ENCODE peak calls at places on chromosomes 16 and 17, in eight cellular contexts. One of them, this sample, is unnamed.

GRCh38 chr16:71357681-71358080 is 842 bp upstream of the CALB2 start:
- DNase-seq in cardiac fibroblast: no peak
- DNase-seq in anterior cingulate cortex: no peak
- DNase-seq in posterior cingulate gyrus: no peak
- DNase-seq in Caki2: no peak
- DNase-seq in NCI-H1092: no peak
- DNase-seq in NCI-H1436 treated with DMSO at 0.1 percent for 48 hours: no peak
- DNase-seq in HCT116: no peak
- DNase-seq in this sample: no peak

GRCh38 chr17:35866356-35866950 is 2.2 kb downstream of the HEATR9 start:
- DNase-seq in cardiac fibroblast: peak
- DNase-seq in anterior cingulate cortex: no peak
- DNase-seq in posterior cingulate gyrus: no peak
- DNase-seq in Caki2: no peak
- DNase-seq in NCI-H1092: no peak
- DNase-seq in NCI-H1436 treated with DMSO at 0.1 percent for 48 hours: no peak
- DNase-seq in HCT116: no peak
- DNase-seq in this sample: no peak

GRCh38 chr16:2963074-2963610 is 933 bp upstream of the KREMEN2 start:
- DNase-seq in cardiac fibroblast: no peak
- DNase-seq in anterior cingulate cortex: no peak
- DNase-seq in posterior cingulate gyrus: no peak
- DNase-seq in Caki2: no peak
- DNase-seq in NCI-H1092: no peak
- DNase-seq in NCI-H1436 treated with DMSO at 0.1 percent for 48 hours: no peak
- DNase-seq in HCT116: no peak
- DNase-seq in this sample: no peak

GRCh38 chr17:40535438-40535837 is 29.8 kb downstream of the CCR7 start:
- DNase-seq in cardiac fibroblast: no peak
- DNase-seq in anterior cingulate cortex: no peak
- DNase-seq in posterior cingulate gyrus: no peak
- DNase-seq in Caki2: no peak
- DNase-seq in NCI-H1092: no peak
- DNase-seq in NCI-H1436 treated with DMSO at 0.1 percent for 48 hours: no peak
- DNase-seq in HCT116: no peak
- DNase-seq in this sample: no peak

GRCh38 chr16:588639-588888 is 1.3 kb upstream of the RAB40C start:
- DNase-seq in cardiac fibroblast: peak
- DNase-seq in anterior cingulate cortex: no peak
- DNase-seq in posterior cingulate gyrus: no peak
- DNase-seq in Caki2: peak
- DNase-seq in NCI-H1092: peak
- DNase-seq in NCI-H1436 treated with DMSO at 0.1 percent for 48 hours: no peak
- DNase-seq in HCT116: no peak
- DNase-seq in this sample: no peak

GRCh38 chr17:2957631-2958286 is 105.6 kb downstream of the OR1D5 start:
- DNase-seq in cardiac fibroblast: peak
- DNase-seq in anterior cingulate cortex: no peak
- DNase-seq in posterior cingulate gyrus: no peak
- DNase-seq in Caki2: no peak
- DNase-seq in NCI-H1092: no peak
- DNase-seq in NCI-H1436 treated with DMSO at 0.1 percent for 48 hours: no peak
- DNase-seq in HCT116: no peak
- DNase-seq in this sample: no peak

GRCh38 chr16:683396-684066 is 603 bp downstream of the JMJD8 start:
- DNase-seq in cardiac fibroblast: no peak
- DNase-seq in anterior cingulate cortex: no peak
- DNase-seq in posterior cingulate gyrus: no peak
- DNase-seq in Caki2: peak
- DNase-seq in NCI-H1092: no peak
- DNase-seq in NCI-H1436 treated with DMSO at 0.1 percent for 48 hours: no peak
- DNase-seq in HCT116: no peak
- DNase-seq in this sample: no peak

GRCh38 chr17:60165976-60166375 is 16.2 kb downstream of the CA4 start:
- DNase-seq in cardiac fibroblast: no peak
- DNase-seq in anterior cingulate cortex: no peak
- DNase-seq in posterior cingulate gyrus: no peak
- DNase-seq in Caki2: peak
- DNase-seq in NCI-H1092: no peak
- DNase-seq in NCI-H1436 treated with DMSO at 0.1 percent for 48 hours: no peak
- DNase-seq in HCT116: no peak
- DNase-seq in this sample: no peak

GRCh38 chr16:65178151-65178550 is 56.3 kb upstream of the CDH11 start:
- DNase-seq in cardiac fibroblast: peak
- DNase-seq in anterior cingulate cortex: no peak
- DNase-seq in posterior cingulate gyrus: no peak
- DNase-seq in Caki2: no peak
- DNase-seq in NCI-H1092: no peak
- DNase-seq in NCI-H1436 treated with DMSO at 0.1 percent for 48 hours: no peak
- DNase-seq in HCT116: no peak
- DNase-seq in this sample: no peak

GRCh38 chr16:49484454-49484853 is 110.8 kb downstream of the C16orf78 start:
- DNase-seq in cardiac fibroblast: peak
- DNase-seq in anterior cingulate cortex: peak
- DNase-seq in posterior cingulate gyrus: peak
- DNase-seq in Caki2: peak
- DNase-seq in NCI-H1092: no peak
- DNase-seq in NCI-H1436 treated with DMSO at 0.1 percent for 48 hours: no peak
- DNase-seq in HCT116: no peak
- DNase-seq in this sample: peak

GRCh38 chr17:63356275-63356905 is 89.7 kb downstream of the CYB561 start:
- DNase-seq in cardiac fibroblast: peak
- DNase-seq in anterior cingulate cortex: no peak
- DNase-seq in posterior cingulate gyrus: no peak
- DNase-seq in Caki2: peak
- DNase-seq in NCI-H1092: no peak
- DNase-seq in NCI-H1436 treated with DMSO at 0.1 percent for 48 hours: no peak
- DNase-seq in HCT116: peak
- DNase-seq in this sample: no peak

GRCh38 chr16:73093146-73094144 is 45.5 kb upstream of the ZFHX3 start:
- DNase-seq in cardiac fibroblast: peak
- DNase-seq in anterior cingulate cortex: no peak
- DNase-seq in posterior cingulate gyrus: no peak
- DNase-seq in Caki2: peak
- DNase-seq in NCI-H1092: peak
- DNase-seq in NCI-H1436 treated with DMSO at 0.1 percent for 48 hours: no peak
- DNase-seq in HCT116: no peak
- DNase-seq in this sample: no peak

GRCh38 chr17:510223-510917 is 157.8 kb upstream of the RPH3AL start:
- DNase-seq in cardiac fibroblast: no peak
- DNase-seq in anterior cingulate cortex: no peak
- DNase-seq in posterior cingulate gyrus: no peak
- DNase-seq in Caki2: no peak
- DNase-seq in NCI-H1092: no peak
- DNase-seq in NCI-H1436 treated with DMSO at 0.1 percent for 48 hours: no peak
- DNase-seq in HCT116: no peak
- DNase-seq in this sample: no peak

GRCh38 chr17:3592216-3592860 is 16.9 kb downstream of the TRPV1 start:
- DNase-seq in cardiac fibroblast: no peak
- DNase-seq in anterior cingulate cortex: no peak
- DNase-seq in posterior cingulate gyrus: no peak
- DNase-seq in Caki2: no peak
- DNase-seq in NCI-H1092: no peak
- DNase-seq in NCI-H1436 treated with DMSO at 0.1 percent for 48 hours: no peak
- DNase-seq in HCT116: no peak
- DNase-seq in this sample: no peak

GRCh38 chr17:76582660-76583059 is 3.0 kb downstream of the ST6GALNAC2 start:
- DNase-seq in cardiac fibroblast: no peak
- DNase-seq in anterior cingulate cortex: no peak
- DNase-seq in posterior cingulate gyrus: no peak
- DNase-seq in Caki2: no peak
- DNase-seq in NCI-H1092: no peak
- DNase-seq in NCI-H1436 treated with DMSO at 0.1 percent for 48 hours: no peak
- DNase-seq in HCT116: no peak
- DNase-seq in this sample: no peak

GRCh38 chr17:29163563-29163962 is 16.6 kb downstream of the MYO18A start:
- DNase-seq in cardiac fibroblast: peak
- DNase-seq in anterior cingulate cortex: no peak
- DNase-seq in posterior cingulate gyrus: no peak
- DNase-seq in Caki2: no peak
- DNase-seq in NCI-H1092: no peak
- DNase-seq in NCI-H1436 treated with DMSO at 0.1 percent for 48 hours: no peak
- DNase-seq in HCT116: no peak
- DNase-seq in this sample: no peak

GRCh38 chr17:41894791-41895331 is 23.9 kb downstream of the ACLY start:
- DNase-seq in cardiac fibroblast: peak
- DNase-seq in anterior cingulate cortex: no peak
- DNase-seq in posterior cingulate gyrus: no peak
- DNase-seq in Caki2: peak
- DNase-seq in NCI-H1092: no peak
- DNase-seq in NCI-H1436 treated with DMSO at 0.1 percent for 48 hours: no peak
- DNase-seq in HCT116: no peak
- DNase-seq in this sample: no peak

GRCh38 chr17:7997186-7997585 is 5.2 kb upstream of the GUCY2D start:
- DNase-seq in cardiac fibroblast: peak
- DNase-seq in anterior cingulate cortex: no peak
- DNase-seq in posterior cingulate gyrus: no peak
- DNase-seq in Caki2: no peak
- DNase-seq in NCI-H1092: no peak
- DNase-seq in NCI-H1436 treated with DMSO at 0.1 percent for 48 hours: peak
- DNase-seq in HCT116: peak
- DNase-seq in this sample: no peak

GRCh38 chr17:76317535-76317934 is 9.5 kb upstream of the QRICH2 start:
- DNase-seq in cardiac fibroblast: no peak
- DNase-seq in anterior cingulate cortex: no peak
- DNase-seq in posterior cingulate gyrus: no peak
- DNase-seq in Caki2: no peak
- DNase-seq in NCI-H1092: no peak
- DNase-seq in NCI-H1436 treated with DMSO at 0.1 percent for 48 hours: no peak
- DNase-seq in HCT116: no peak
- DNase-seq in this sample: no peak

GRCh38 chr16:4677994-4678393 is 15.4 kb upstream of the NUDT16L1 start:
- DNase-seq in cardiac fibroblast: no peak
- DNase-seq in anterior cingulate cortex: no peak
- DNase-seq in posterior cingulate gyrus: no peak
- DNase-seq in Caki2: no peak
- DNase-seq in NCI-H1092: no peak
- DNase-seq in NCI-H1436 treated with DMSO at 0.1 percent for 48 hours: no peak
- DNase-seq in HCT116: no peak
- DNase-seq in this sample: no peak

GRCh38 chr16:79926451-79927205 is 326.1 kb upstream of the MAF start:
- DNase-seq in cardiac fibroblast: no peak
- DNase-seq in anterior cingulate cortex: no peak
- DNase-seq in posterior cingulate gyrus: no peak
- DNase-seq in Caki2: no peak
- DNase-seq in NCI-H1092: no peak
- DNase-seq in NCI-H1436 treated with DMSO at 0.1 percent for 48 hours: no peak
- DNase-seq in HCT116: no peak
- DNase-seq in this sample: no peak

GRCh38 chr17:64183815-64184397 is 54.0 kb upstream of the ERN1 start:
- DNase-seq in cardiac fibroblast: no peak
- DNase-seq in anterior cingulate cortex: no peak
- DNase-seq in posterior cingulate gyrus: no peak
- DNase-seq in Caki2: peak
- DNase-seq in NCI-H1092: no peak
- DNase-seq in NCI-H1436 treated with DMSO at 0.1 percent for 48 hours: no peak
- DNase-seq in HCT116: no peak
- DNase-seq in this sample: no peak

GRCh38 chr17:49467175-49467574 is 27.9 kb upstream of the NGFR start:
- DNase-seq in cardiac fibroblast: no peak
- DNase-seq in anterior cingulate cortex: no peak
- DNase-seq in posterior cingulate gyrus: peak
- DNase-seq in Caki2: no peak
- DNase-seq in NCI-H1092: no peak
- DNase-seq in NCI-H1436 treated with DMSO at 0.1 percent for 48 hours: no peak
- DNase-seq in HCT116: no peak
- DNase-seq in this sample: no peak

GRCh38 chr17:60163108-60163784 is 13.5 kb downstream of the CA4 start:
- DNase-seq in cardiac fibroblast: no peak
- DNase-seq in anterior cingulate cortex: no peak
- DNase-seq in posterior cingulate gyrus: peak
- DNase-seq in Caki2: no peak
- DNase-seq in NCI-H1092: no peak
- DNase-seq in NCI-H1436 treated with DMSO at 0.1 percent for 48 hours: no peak
- DNase-seq in HCT116: no peak
- DNase-seq in this sample: no peak

GRCh38 chr16:27671410-27671809 is 121.5 kb downstream of the KATNIP start:
- DNase-seq in cardiac fibroblast: no peak
- DNase-seq in anterior cingulate cortex: no peak
- DNase-seq in posterior cingulate gyrus: no peak
- DNase-seq in Caki2: no peak
- DNase-seq in NCI-H1092: no peak
- DNase-seq in NCI-H1436 treated with DMSO at 0.1 percent for 48 hours: no peak
- DNase-seq in HCT116: no peak
- DNase-seq in this sample: no peak

GRCh38 chr16:27624154-27625049 is 74.5 kb downstream of the KATNIP start:
- DNase-seq in cardiac fibroblast: no peak
- DNase-seq in anterior cingulate cortex: no peak
- DNase-seq in posterior cingulate gyrus: no peak
- DNase-seq in Caki2: no peak
- DNase-seq in NCI-H1092: no peak
- DNase-seq in NCI-H1436 treated with DMSO at 0.1 percent for 48 hours: no peak
- DNase-seq in HCT116: no peak
- DNase-seq in this sample: no peak

GRCh38 chr17:72711531-72712310 is 380.8 kb downstream of the SLC39A11 start:
- DNase-seq in cardiac fibroblast: no peak
- DNase-seq in anterior cingulate cortex: no peak
- DNase-seq in posterior cingulate gyrus: no peak
- DNase-seq in Caki2: no peak
- DNase-seq in NCI-H1092: no peak
- DNase-seq in NCI-H1436 treated with DMSO at 0.1 percent for 48 hours: no peak
- DNase-seq in HCT116: no peak
- DNase-seq in this sample: no peak

GRCh38 chr16:85606920-85607319 is 6.2 kb upstream of the GSE1 start:
- DNase-seq in cardiac fibroblast: no peak
- DNase-seq in anterior cingulate cortex: no peak
- DNase-seq in posterior cingulate gyrus: no peak
- DNase-seq in Caki2: no peak
- DNase-seq in NCI-H1092: no peak
- DNase-seq in NCI-H1436 treated with DMSO at 0.1 percent for 48 hours: no peak
- DNase-seq in HCT116: no peak
- DNase-seq in this sample: no peak

GRCh38 chr16:16047761-16048160 is 98.3 kb downstream of the ABCC1 start:
- DNase-seq in cardiac fibroblast: no peak
- DNase-seq in anterior cingulate cortex: no peak
- DNase-seq in posterior cingulate gyrus: no peak
- DNase-seq in Caki2: no peak
- DNase-seq in NCI-H1092: no peak
- DNase-seq in NCI-H1436 treated with DMSO at 0.1 percent for 48 hours: no peak
- DNase-seq in HCT116: no peak
- DNase-seq in this sample: no peak

GRCh38 chr16:28531777-28532744 is 6.7 kb downstream of the NUPR1 start:
- DNase-seq in cardiac fibroblast: peak
- DNase-seq in anterior cingulate cortex: no peak
- DNase-seq in posterior cingulate gyrus: no peak
- DNase-seq in Caki2: peak
- DNase-seq in NCI-H1092: no peak
- DNase-seq in NCI-H1436 treated with DMSO at 0.1 percent for 48 hours: no peak
- DNase-seq in HCT116: peak
- DNase-seq in this sample: peak

GRCh38 chr16:56448005-56448404 is 3.1 kb downstream of the NUDT21 start:
- DNase-seq in cardiac fibroblast: no peak
- DNase-seq in anterior cingulate cortex: no peak
- DNase-seq in posterior cingulate gyrus: no peak
- DNase-seq in Caki2: no peak
- DNase-seq in NCI-H1092: no peak
- DNase-seq in NCI-H1436 treated with DMSO at 0.1 percent for 48 hours: no peak
- DNase-seq in HCT116: no peak
- DNase-seq in this sample: no peak

GRCh38 chr16:11666108-11667055 is 1.9 kb upstream of the SNN start:
- DNase-seq in cardiac fibroblast: no peak
- DNase-seq in anterior cingulate cortex: no peak
- DNase-seq in posterior cingulate gyrus: no peak
- DNase-seq in Caki2: no peak
- DNase-seq in NCI-H1092: no peak
- DNase-seq in NCI-H1436 treated with DMSO at 0.1 percent for 48 hours: no peak
- DNase-seq in HCT116: no peak
- DNase-seq in this sample: no peak

GRCh38 chr17:4625181-4625601 is 16.3 kb downstream of the ALOX15 start:
- DNase-seq in cardiac fibroblast: peak
- DNase-seq in anterior cingulate cortex: no peak
- DNase-seq in posterior cingulate gyrus: no peak
- DNase-seq in Caki2: no peak
- DNase-seq in NCI-H1092: no peak
- DNase-seq in NCI-H1436 treated with DMSO at 0.1 percent for 48 hours: no peak
- DNase-seq in HCT116: no peak
- DNase-seq in this sample: no peak

GRCh38 chr17:57264776-57265175 is 8.5 kb downstream of the MSI2 start:
- DNase-seq in cardiac fibroblast: no peak
- DNase-seq in anterior cingulate cortex: no peak
- DNase-seq in posterior cingulate gyrus: no peak
- DNase-seq in Caki2: no peak
- DNase-seq in NCI-H1092: no peak
- DNase-seq in NCI-H1436 treated with DMSO at 0.1 percent for 48 hours: no peak
- DNase-seq in HCT116: no peak
- DNase-seq in this sample: no peak

This sample was measured in Ammon's horn.